ENCODE peak calls at places on chromosomes 13 and 19, in five cellular contexts. U is cardiac septum; V is stimulated activated CD4-positive, alpha-beta T cell treated with anti-CD3 and anti-CD28 coated beads, Interleukin-15, amount 100 ng/mL, for 1 hour; O is cardiac fibroblast; B is GM19239. Z is an unnamed sample.

GRCh38 chr13:27371932-27372331 is 52.5 kb upstream of the GTF3A start:
- DNase-seq in U (no peak), V (no peak), O (no peak), B (no peak), Z (no peak)

GRCh38 chr19:6030214-6030507 is 52.2 kb upstream of the RANBP3 start:
- DNase-seq in U (no peak), V (no peak), O (peak; percentile 71), B (no peak), Z (peak; percentile 19)

GRCh38 chr13:110942248-110942981 is 27.5 kb upstream of the ANKRD10 start:
- DNase-seq in U (no peak), V (no peak), O (no peak), B (no peak), Z (no peak)

GRCh38 chr19:57395710-57396109 is 6.1 kb downstream of the ZNF548 start:
- DNase-seq in U (no peak), V (no peak), O (no peak), B (no peak), Z (no peak)

GRCh38 chr13:105196052-105196451 is 1339.4 kb downstream of the EFNB2 start:
- DNase-seq in U (no peak), V (no peak), O (peak; percentile 85), B (no peak), Z (peak; percentile 48)

GRCh38 chr19:29329460-29330134 is 116.6 kb upstream of the UQCRFS1 start:
- DNase-seq in U (no peak), V (no peak), O (no peak), B (no peak), Z (no peak)

GRCh38 chr13:113034451-113035208 is 65.6 kb downstream of the MCF2L start:
- DNase-seq in U (no peak), V (no peak), O (peak; percentile 70), B (no peak), Z (peak; percentile 74)

GRCh38 chr19:19226204-19226603 is 14.4 kb downstream of the NCAN start:
- DNase-seq in U (no peak), V (no peak), O (no peak), B (no peak), Z (no peak)

GRCh38 chr13:82597737-82598136 is 1284.5 kb downstream of the SLITRK1 start:
- DNase-seq in U (no peak), V (no peak), O (no peak), B (no peak), Z (no peak)

GRCh38 chr13:21671793-21672680 is 1.2 kb downstream of the FGF9 start:
- DNase-seq in U (no peak), V (no peak), O (no peak), B (no peak), Z (no peak)

GRCh38 chr13:99975626-99976025 is 4.1 kb upstream of the ZIC5 start:
- DNase-seq in U (no peak), V (no peak), O (no peak), B (no peak), Z (no peak)

GRCh38 chr13:42064259-42064658 is 15.8 kb downstream of the DGKH start:
- DNase-seq in U (no peak), V (no peak), O (peak; percentile 76), B (no peak), Z (peak; percentile 17)

GRCh38 chr13:50529154-50529882 is 314.2 kb downstream of the DLEU7 start:
- DNase-seq in U (peak; percentile 88), V (no peak), O (peak; percentile 91), B (no peak), Z (peak; percentile 63)

GRCh38 chr13:87999791-88000190 is 328.6 kb downstream of the SLITRK5 start:
- DNase-seq in U (no peak), V (no peak), O (no peak), B (no peak), Z (peak; percentile 44)

GRCh38 chr19:43504426-43505185 is at the start of gene PHLDB3:
- DNase-seq in U (no peak), V (peak; percentile 29), O (peak; percentile 18), B (no peak), Z (no peak)

Z was measured in A673.